ENCODE peak calls at places on chromosome 9, in seven cellular contexts. I, Q, G, R, W, Y and V are unnamed samples. For H3K9me3, the result is how much of the 10 kb centered on the place peaks cover.

GRCh38 chr9:114371986-114372917 is 15.5 kb downstream of the AKNA start:
- DNase-seq in W (peak), R (no peak), Q (no peak), I (no peak), G (no peak), Y (peak), V (no peak)

GRCh38 chr9:35598863-35599590 is 6.0 kb upstream of the TESK1 start:
- DNase-seq in G (no peak), W (peak), Y (no peak), Q (peak), I (no peak), R (no peak), V (no peak)

GRCh38 chr9:125659954-125660353 is 47.1 kb downstream of the MAPKAP1 start:
- DNase-seq in R (no peak), I (no peak), G (peak), W (no peak), Q (no peak), Y (no peak), V (no peak)

GRCh38 chr9:20948703-20949102 is 82.7 kb downstream of the HACD4 start:
- DNase-seq in I (no peak), Q (no peak), R (no peak), Y (no peak), G (no peak), W (no peak), V (no peak)

GRCh38 chr9:129109504-129109903 is 1.1 kb downstream of the CRAT start:
- DNase-seq in Q (no peak), Y (peak), G (no peak), R (no peak), I (no peak), W (peak), V (no peak)

GRCh38 chr9:114174876-114175771 is 19.8 kb downstream of the COL27A1 start:
- DNase-seq in Q (no peak), R (no peak), W (no peak), I (no peak), G (peak), Y (peak), V (no peak)

GRCh38 chr9:13513710-13514444 is 234.4 kb upstream of the MPDZ start:
- DNase-seq in R (no peak), G (no peak), I (no peak), Q (no peak), W (no peak), Y (no peak), V (peak)

GRCh38 chr9:38423939-38424843 is at the start of gene IGFBPL1:
- DNase-seq in G (no peak), R (no peak), I (no peak), Q (no peak), Y (no peak), W (no peak), V (no peak)

GRCh38 chr9:13380903-13381302 is 101.4 kb upstream of the MPDZ start:
- DNase-seq in Q (no peak), I (no peak), R (no peak), G (no peak), Y (no peak), W (no peak), V (no peak)

GRCh38 chr9:136326061-136326776 is 1.1 kb upstream of the GPSM1 start:
- DNase-seq in Y (no peak), R (no peak), W (no peak), Q (no peak), G (peak), I (no peak), V (peak)

GRCh38 chr9:133977421-133978201 is 14.5 kb downstream of the VAV2 start:
- DNase-seq in W (no peak), G (no peak), R (no peak), Q (no peak), I (no peak), Y (peak), V (no peak)

GRCh38 chr9:15635752-15636151 is 82.9 kb downstream of the CCDC171 start:
- DNase-seq in I (no peak), G (no peak), W (no peak), Y (no peak), Q (no peak), R (no peak), V (no peak)

GRCh38 chr9:115850548-115851304 is 302.9 kb upstream of the PAPPA start:
- DNase-seq in G (peak), W (no peak), R (no peak), Y (no peak), I (no peak), Q (no peak), V (no peak)

GRCh38 chr9:136342191-136343120 is 15.1 kb downstream of the GPSM1 start:
- DNase-seq in Q (peak), Y (peak), G (peak), W (peak), R (peak), I (peak), V (peak)

GRCh38 chr9:138049779-138050471 is 172.3 kb downstream of the CACNA1B start:
- DNase-seq in R (no peak), Q (peak), W (peak), I (peak), G (no peak), Y (peak), V (no peak)

DNA sequence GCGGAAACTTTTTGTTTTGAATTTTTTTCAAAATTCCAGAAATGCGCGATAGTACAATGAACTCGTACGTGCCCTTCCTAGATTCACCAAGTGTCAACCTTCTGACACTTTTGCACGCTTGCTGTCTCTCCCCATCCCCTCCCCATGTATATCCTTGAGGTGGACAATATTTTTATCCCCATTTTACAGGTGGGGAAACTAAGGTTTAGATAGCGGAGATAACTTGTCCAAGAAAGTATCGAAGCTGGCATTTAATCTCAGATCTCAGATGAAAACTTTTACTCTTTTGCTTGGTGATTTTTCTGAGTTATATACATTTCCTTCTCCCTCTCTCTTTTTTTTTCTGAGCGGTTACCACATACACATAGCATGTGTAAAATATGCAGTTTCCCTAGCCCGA is 34.6 kb downstream of the LHX2 start:
- DNase-seq in Y (no peak), R (no peak), G (no peak), I (no peak), Q (no peak), W (no peak), V (no peak)
- H3K9me3 ChIP-seq in Y (under half), R (under half), G (under half), I (under half), Q (under half), W (under half), V (under half)

GRCh38 chr9:120926397-120926928 is at the start of gene TRAF1:
- DNase-seq in G (peak), W (peak), I (no peak), Y (peak), R (no peak), Q (no peak), V (no peak)
- TF ChIP-seq POLR2A in G (no peak), W (no peak), I (no peak), Y (no peak), R (no peak), Q (no peak), V (no peak)

GRCh38 chr9:93536874-93537273 is 39.5 kb upstream of the PHF2 start:
- DNase-seq in Y (no peak), G (no peak), I (no peak), Q (no peak), R (no peak), W (no peak), V (no peak)

GRCh38 chr9:93541005-93541404 is 35.4 kb upstream of the PHF2 start:
- DNase-seq in R (no peak), I (no peak), W (no peak), Q (no peak), G (no peak), Y (no peak), V (no peak)

GRCh38 chr9:93543117-93543516 is 33.3 kb upstream of the PHF2 start:
- DNase-seq in G (no peak), W (no peak), Q (no peak), Y (no peak), R (no peak), I (no peak), V (no peak)

GRCh38 chr9:93540305-93540704 is 36.1 kb upstream of the PHF2 start:
- DNase-seq in Q (no peak), R (no peak), W (no peak), G (no peak), Y (no peak), I (no peak), V (no peak)

GRCh38 chr9:93541581-93542349 is 34.6 kb upstream of the PHF2 start:
- DNase-seq in I (peak), Q (no peak), W (no peak), G (no peak), Y (no peak), R (no peak), V (no peak)
- H3K4me3 ChIP-seq in I (no peak), Q (no peak), W (no peak), G (no peak), Y (no peak), R (no peak), V (no peak)

GRCh38 chr9:18269561-18269960 is 204.4 kb upstream of the ADAMTSL1 start:
- DNase-seq in R (no peak), G (no peak), W (no peak), I (no peak), Y (no peak), Q (no peak), V (no peak)

GRCh38 chr9:18263367-18263766 is 210.6 kb upstream of the ADAMTSL1 start:
- DNase-seq in G (no peak), R (no peak), Q (no peak), W (no peak), Y (no peak), I (no peak), V (no peak)

DNA sequence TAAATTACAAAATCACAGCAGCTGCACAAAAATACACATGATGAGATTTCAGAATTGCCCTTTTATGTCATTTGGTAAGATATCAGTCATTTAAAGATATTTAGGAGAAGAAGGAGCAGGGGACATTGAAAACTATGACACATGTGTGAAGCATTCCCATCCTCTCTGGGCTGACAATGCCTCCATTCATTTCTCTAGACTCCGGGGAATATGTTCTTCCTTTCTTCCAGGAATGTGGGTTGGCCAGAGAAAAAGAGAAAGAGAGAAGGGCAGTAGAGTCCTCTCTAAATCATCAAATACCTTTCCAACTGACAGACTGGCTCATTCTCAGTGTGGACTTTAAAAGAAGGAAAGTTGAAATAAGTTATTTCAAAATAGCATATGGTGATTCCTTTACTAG is 205.6 kb upstream of the ADAMTSL1 start:
- DNase-seq in I (no peak), G (peak), R (no peak), Q (no peak), W (no peak), Y (no peak), V (no peak)
- H3K9me3 ChIP-seq in I (under half), G (under half), R (under half), Q (under half), W (under half), Y (under half), V (under half)

DNA sequence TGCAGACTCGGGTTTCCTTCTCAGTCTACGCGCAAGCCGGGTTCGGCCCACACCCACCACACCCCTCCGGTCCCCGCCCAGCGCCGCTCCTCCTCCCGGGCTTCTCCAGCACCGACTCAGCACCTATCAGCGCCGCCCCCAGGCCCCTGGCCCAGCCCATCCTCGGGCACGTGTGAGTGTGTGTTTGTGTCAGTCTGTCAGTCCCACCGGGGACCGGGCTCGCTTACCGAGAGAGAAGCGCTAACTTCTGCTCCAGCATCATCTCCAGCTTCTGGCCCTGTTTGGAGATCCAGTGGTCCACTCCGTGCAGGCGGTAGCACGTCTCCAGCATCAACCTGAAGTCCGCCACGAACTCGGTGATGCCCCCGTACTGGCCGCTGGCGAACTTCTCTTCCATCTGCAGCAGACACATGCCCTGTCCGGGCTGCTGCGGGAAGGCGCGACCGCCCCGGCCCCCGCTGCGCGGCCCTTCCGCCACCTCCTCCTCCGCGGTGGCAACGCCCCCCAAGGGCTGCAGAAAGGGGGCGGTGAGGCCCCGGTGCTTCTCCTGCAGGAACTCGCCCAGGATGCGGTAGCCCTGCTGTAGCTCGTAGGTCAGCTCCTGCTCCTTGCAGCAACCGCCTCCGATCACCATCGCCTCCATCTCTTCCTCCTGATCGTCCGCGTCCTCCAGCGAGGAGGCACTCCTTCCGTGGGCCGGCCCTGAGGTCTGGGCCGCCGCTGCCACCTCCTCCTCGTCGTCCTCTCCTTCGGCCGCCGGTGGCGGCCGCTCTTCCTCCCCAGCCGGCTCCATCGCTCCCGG is 8.3 kb downstream of the RANBP6 start:
- DNase-seq in W (peak), G (peak), I (peak), Y (peak), Q (peak), R (peak), V (peak)
- TF ChIP-seq POLR2A in W (no peak), G (no peak), I (peak), Y (no peak), Q (no peak), R (no peak), V (no peak)